ENCODE peak calls at places on chromosome 21, in six cellular contexts. K is T47D, V is left lung, N is Right ventricle myocardium inferior, J is AG09319, F is amniotic stem cell. T is an unnamed sample.

GRCh38 chr21:32770514-32771133 is 931 bp downstream of the PAXBP1 start:
- DNase-seq in V (peak; percentile 35), N (no peak), F (no peak), K (no peak), J (no peak), T (no peak)

GRCh38 chr21:36571556-36571955 is 91.6 kb upstream of the CLDN14 start:
- DNase-seq in V (no peak), N (no peak), K (no peak), F (no peak), J (no peak), T (no peak)

GRCh38 chr21:45990049-45990711 is 8.6 kb downstream of the COL6A1 start:
- DNase-seq in F (no peak), N (no peak), V (peak; percentile 20), J (no peak), K (no peak), T (no peak)

GRCh38 chr21:32520885-32521735 is 64.2 kb downstream of the TCP10L start:
- DNase-seq in F (peak; percentile 31), J (peak; percentile 86), N (peak; percentile 94), K (peak; percentile 73), V (peak; percentile 69), T (peak; percentile 91)

GRCh38 chr21:45996311-45997204 is 15.0 kb downstream of the COL6A1 start:
- DNase-seq in K (no peak), F (no peak), N (peak; percentile 43), V (peak; percentile 32), J (no peak), T (no peak)

GRCh38 chr21:25818156-25818950 is 83.6 kb downstream of the GABPA start:
- DNase-seq in V (no peak), K (no peak), J (no peak), F (no peak), N (no peak), T (no peak)

GRCh38 chr21:46385846-46386725 is 62.1 kb downstream of the PCNT start:
- DNase-seq in K (no peak), F (no peak), V (no peak), N (no peak), J (no peak), T (no peak)

GRCh38 chr21:42003051-42003461 is 7.1 kb downstream of the ZBTB21 start:
- DNase-seq in N (no peak), F (no peak), V (no peak), K (no peak), J (no peak), T (no peak)

GRCh38 chr21:38503588-38503987 is 5.3 kb upstream of the ERG start:
- DNase-seq in K (no peak), V (no peak), N (no peak), J (no peak), F (no peak), T (no peak)

GRCh38 chr21:45599146-45599581 is 44.4 kb upstream of the PCBP3 start:
- DNase-seq in K (no peak), N (no peak), J (no peak), F (no peak), V (peak; percentile 23), T (no peak)